ENCODE peak calls at places on chromosome 10, in five cellular contexts. R, K, I, Z and H are unnamed samples.
A peak's percentile ranks its signal among the peaks of the same experiment; 100 is the strongest.

GRCh38 chr10:103130910-103131309 is 62.2 kb downstream of the NT5C2 start:
- DNase-seq in R (no peak), K (no peak), I (no peak), Z (no peak), H (no peak)

GRCh38 chr10:95289921-95290421 is 832 bp downstream of the PDLIM1 start:
- DNase-seq in R (no peak), K (no peak), I (no peak), Z (no peak), H (no peak)

GRCh38 chr10:4944751-4945280 is 18.4 kb upstream of the AKR1C1 start:
- DNase-seq in R (no peak), K (no peak), I (no peak), Z (no peak), H (no peak)

GRCh38 chr10:64103750-64104149 is 582.5 kb downstream of the REEP3 start:
- DNase-seq in R (peak; percentile 12), K (no peak), I (no peak), Z (no peak), H (no peak)

GRCh38 chr10:58385784-58386112 is 538 bp downstream of the TFAM start:
- DNase-seq in R (peak; percentile 25), K (no peak), I (no peak), Z (no peak), H (no peak)

GRCh38 chr10:77505431-77506334 is 131.9 kb downstream of the KCNMA1 start:
- DNase-seq in R (peak; percentile 88), K (peak; percentile 55), I (no peak), Z (no peak), H (no peak)

GRCh38 chr10:385571-386300 is 250.5 kb downstream of the ZMYND11 start:
- DNase-seq in R (no peak), K (no peak), I (no peak), Z (no peak), H (no peak)

GRCh38 chr10:90047243-90047729 is 345.9 kb downstream of the KIF20B start:
- DNase-seq in R (no peak), K (no peak), I (no peak), Z (no peak), H (no peak)

GRCh38 chr10:49663596-49663995 is 15.9 kb upstream of the C10orf53 start:
- DNase-seq in R (no peak), K (no peak), I (no peak), Z (no peak), H (no peak)

GRCh38 chr10:118246340-118247247 is 95.5 kb downstream of the FAM204A start:
- DNase-seq in R (no peak), K (no peak), I (no peak), Z (no peak), H (no peak)

GRCh38 chr10:13338337-13339128 is 9.6 kb downstream of the SEPHS1 start:
- DNase-seq in R (no peak), K (no peak), I (no peak), Z (no peak), H (no peak)

GRCh38 chr10:73898730-73899400 is 12.1 kb upstream of the PLAU start:
- DNase-seq in R (no peak), K (no peak), I (no peak), Z (no peak), H (no peak)

GRCh38 chr10:4834896-4835405 is 8.9 kb downstream of the AKR1E2 start:
- DNase-seq in R (no peak), K (no peak), I (no peak), Z (no peak), H (no peak)

GRCh38 chr10:59006511-59007306 is 169.7 kb upstream of the PHYHIPL start:
- DNase-seq in R (peak; percentile 88), K (peak; percentile 31), I (no peak), Z (no peak), H (no peak)

GRCh38 chr10:44908936-44909335 is 2.2 kb upstream of the TMEM72 start:
- DNase-seq in R (no peak), K (no peak), I (no peak), Z (no peak), H (no peak)

GRCh38 chr10:91708174-91708861 is 75.4 kb upstream of the PPP1R3C start:
- DNase-seq in R (peak; percentile 7), K (no peak), I (no peak), Z (no peak), H (no peak)

GRCh38 chr10:30591249-30591670 is 38.3 kb downstream of the LYZL2 start:
- DNase-seq in R (peak; percentile 74), K (no peak), I (no peak), Z (no peak), H (peak; percentile 19)

GRCh38 chr10:126393076-126393475 is 4.8 kb upstream of the ADAM12 start:
- DNase-seq in R (no peak), K (no peak), I (no peak), Z (no peak), H (no peak)

GRCh38 chr10:49844775-49845561 is 82.8 kb upstream of the OGDHL start:
- DNase-seq in R (peak; percentile 71), K (no peak), I (no peak), Z (no peak), H (no peak)

GRCh38 chr10:94687625-94688248 is 4.2 kb downstream of the CYP2C18 start:
- DNase-seq in R (no peak), K (no peak), I (no peak), Z (no peak), H (no peak)

GRCh38 chr10:17430647-17431355 is 23.6 kb downstream of the ST8SIA6 start:
- DNase-seq in R (peak; percentile 82), K (no peak), I (peak; percentile 77), Z (peak; percentile 79), H (no peak)

GRCh38 chr10:121608669-121609190 is 10.5 kb upstream of the FGFR2 start:
- DNase-seq in R (no peak), K (no peak), I (no peak), Z (no peak), H (peak; percentile 14)

GRCh38 chr10:117186832-117187615 is 10.3 kb upstream of the KCNK18 start:
- DNase-seq in R (peak; percentile 40), K (peak; percentile 60), I (no peak), Z (no peak), H (no peak)

GRCh38 chr10:5917305-5917704 is 27.3 kb downstream of the FBH1 start:
- DNase-seq in R (no peak), K (no peak), I (no peak), Z (no peak), H (no peak)

GRCh38 chr10:101468159-101468558 is 114.2 kb downstream of the BTRC start:
- DNase-seq in R (no peak), K (no peak), I (no peak), Z (no peak), H (no peak)

GRCh38 chr10:47381427-47382379 is 2.4 kb downstream of the ZNF488 start:
- DNase-seq in R (no peak), K (no peak), I (no peak), Z (peak; percentile 24), H (no peak)

GRCh38 chr10:52004342-52004949 is 305.1 kb upstream of the CSTF2T start:
- DNase-seq in R (peak; percentile 73), K (no peak), I (no peak), Z (no peak), H (no peak)

GRCh38 chr10:17358461-17358860 is 95.9 kb downstream of the ST8SIA6 start:
- DNase-seq in R (no peak), K (no peak), I (no peak), Z (no peak), H (no peak)

GRCh38 chr10:17685227-17685840 is 41.4 kb downstream of the STAM start:
- DNase-seq in R (no peak), K (no peak), I (no peak), Z (no peak), H (no peak)

GRCh38 chr10:96390460-96390864 is 31.7 kb upstream of the OPALIN start:
- DNase-seq in R (no peak), K (no peak), I (no peak), Z (peak; percentile 80), H (no peak)

GRCh38 chr10:14653271-14654161 is 121.2 kb downstream of the FAM107B start:
- DNase-seq in R (peak; percentile 62), K (peak; percentile 55), I (no peak), Z (no peak), H (no peak)

GRCh38 chr10:23341004-23341403 is 3.6 kb downstream of the C10orf67 start:
- DNase-seq in R (no peak), K (no peak), I (no peak), Z (no peak), H (no peak)

GRCh38 chr10:131726460-131726861 is 174.3 kb upstream of the PPP2R2D start:
- DNase-seq in R (peak; percentile 1), K (no peak), I (no peak), Z (peak; percentile 60), H (no peak)

GRCh38 chr10:113126506-113127192 is 176.6 kb downstream of the TCF7L2 start:
- DNase-seq in R (peak; percentile 71), K (no peak), I (peak; percentile 65), Z (peak; percentile 66), H (no peak)

GRCh38 chr10:99854860-99855259 is 72.4 kb downstream of the ABCC2 start:
- DNase-seq in R (peak; percentile 83), K (no peak), I (no peak), Z (no peak), H (no peak)

GRCh38 chr10:114087255-114087654 is 43.6 kb downstream of the ADRB1 start:
- DNase-seq in R (no peak), K (no peak), I (no peak), Z (no peak), H (no peak)

GRCh38 chr10:106310596-106310995 is 853.9 kb downstream of the SORCS1 start:
- DNase-seq in R (no peak), K (no peak), I (no peak), Z (no peak), H (no peak)